ENCODE peak calls at places on chromosomes 16 and 17, in nine cellular contexts. One of them, this sample, is unnamed.

GRCh38 chr16:68860978-68861892 is 17.9 kb downstream of the TANGO6 start:
- DNase-seq in GM12865: no peak
- DNase-seq in AG04450: no peak
- DNase-seq in fibroblast of mammary gland: no peak
- DNase-seq in keratinocyte: no peak
- DNase-seq in CD8-positive, alpha-beta T cell: no peak
- DNase-seq in mucosa of descending colon: no peak
- DNase-seq in left ventricle myocardium inferior: no peak
- DNase-seq in NB4: no peak
- DNase-seq in this sample: no peak

GRCh38 chr16:66846831-66847230 is 2.6 kb downstream of the CA7 start:
- DNase-seq in GM12865: no peak
- DNase-seq in AG04450: no peak
- DNase-seq in fibroblast of mammary gland: no peak
- DNase-seq in keratinocyte: no peak
- DNase-seq in CD8-positive, alpha-beta T cell: no peak
- DNase-seq in mucosa of descending colon: no peak
- DNase-seq in left ventricle myocardium inferior: no peak
- DNase-seq in NB4: no peak
- DNase-seq in this sample: no peak

GRCh38 chr16:29007865-29008593 is 23.2 kb downstream of the LAT start:
- DNase-seq in GM12865: peak; percentile 65
- DNase-seq in AG04450: peak; percentile 50
- DNase-seq in fibroblast of mammary gland: peak; percentile 98
- DNase-seq in keratinocyte: no peak
- DNase-seq in CD8-positive, alpha-beta T cell: peak; percentile 57
- DNase-seq in mucosa of descending colon: no peak
- DNase-seq in left ventricle myocardium inferior: no peak
- DNase-seq in NB4: peak; percentile 65
- DNase-seq in this sample: no peak

GRCh38 chr16:11794447-11794846 is 2.6 kb downstream of the ZC3H7A start:
- DNase-seq in GM12865: no peak
- DNase-seq in AG04450: no peak
- DNase-seq in fibroblast of mammary gland: no peak
- DNase-seq in keratinocyte: no peak
- DNase-seq in CD8-positive, alpha-beta T cell: no peak
- DNase-seq in mucosa of descending colon: no peak
- DNase-seq in left ventricle myocardium inferior: no peak
- DNase-seq in NB4: no peak
- DNase-seq in this sample: no peak

GRCh38 chr16:13935408-13935807 is 15.5 kb downstream of the ERCC4 start:
- DNase-seq in GM12865: no peak
- DNase-seq in AG04450: no peak
- DNase-seq in fibroblast of mammary gland: no peak
- DNase-seq in keratinocyte: no peak
- DNase-seq in CD8-positive, alpha-beta T cell: no peak
- DNase-seq in mucosa of descending colon: no peak
- DNase-seq in left ventricle myocardium inferior: no peak
- DNase-seq in NB4: peak; percentile 11
- DNase-seq in this sample: no peak

GRCh38 chr16:89827383-89828198 is 684 bp upstream of the SPIRE2 start:
- DNase-seq in GM12865: no peak
- DNase-seq in AG04450: no peak
- DNase-seq in fibroblast of mammary gland: peak; percentile 59
- DNase-seq in keratinocyte: no peak
- DNase-seq in CD8-positive, alpha-beta T cell: no peak
- DNase-seq in mucosa of descending colon: peak; percentile 78
- DNase-seq in left ventricle myocardium inferior: peak; percentile 46
- DNase-seq in NB4: peak; percentile 59
- DNase-seq in this sample: no peak

GRCh38 chr16:7440886-7441400 is 108.3 kb downstream of the RBFOX1 start:
- DNase-seq in GM12865: no peak
- DNase-seq in AG04450: no peak
- DNase-seq in fibroblast of mammary gland: no peak
- DNase-seq in keratinocyte: no peak
- DNase-seq in CD8-positive, alpha-beta T cell: no peak
- DNase-seq in mucosa of descending colon: no peak
- DNase-seq in left ventricle myocardium inferior: no peak
- DNase-seq in NB4: no peak
- DNase-seq in this sample: no peak

GRCh38 chr17:40540448-40540847 is 24.8 kb downstream of the CCR7 start:
- DNase-seq in GM12865: no peak
- DNase-seq in AG04450: no peak
- DNase-seq in fibroblast of mammary gland: no peak
- DNase-seq in keratinocyte: no peak
- DNase-seq in CD8-positive, alpha-beta T cell: no peak
- DNase-seq in mucosa of descending colon: peak; percentile 29
- DNase-seq in left ventricle myocardium inferior: no peak
- DNase-seq in NB4: no peak
- DNase-seq in this sample: no peak

GRCh38 chr16:57256601-57257395 is 11.7 kb downstream of the ARL2BP start:
- DNase-seq in GM12865: no peak
- DNase-seq in AG04450: no peak
- DNase-seq in fibroblast of mammary gland: no peak
- DNase-seq in keratinocyte: no peak
- DNase-seq in CD8-positive, alpha-beta T cell: no peak
- DNase-seq in mucosa of descending colon: no peak
- DNase-seq in left ventricle myocardium inferior: no peak
- DNase-seq in NB4: no peak
- DNase-seq in this sample: no peak

GRCh38 chr17:42797067-42798007 is 1.2 kb downstream of the COA3 start:
- DNase-seq in GM12865: no peak
- DNase-seq in AG04450: no peak
- DNase-seq in fibroblast of mammary gland: no peak
- DNase-seq in keratinocyte: no peak
- DNase-seq in CD8-positive, alpha-beta T cell: no peak
- DNase-seq in mucosa of descending colon: no peak
- DNase-seq in left ventricle myocardium inferior: no peak
- DNase-seq in NB4: no peak
- DNase-seq in this sample: no peak

DNA sequence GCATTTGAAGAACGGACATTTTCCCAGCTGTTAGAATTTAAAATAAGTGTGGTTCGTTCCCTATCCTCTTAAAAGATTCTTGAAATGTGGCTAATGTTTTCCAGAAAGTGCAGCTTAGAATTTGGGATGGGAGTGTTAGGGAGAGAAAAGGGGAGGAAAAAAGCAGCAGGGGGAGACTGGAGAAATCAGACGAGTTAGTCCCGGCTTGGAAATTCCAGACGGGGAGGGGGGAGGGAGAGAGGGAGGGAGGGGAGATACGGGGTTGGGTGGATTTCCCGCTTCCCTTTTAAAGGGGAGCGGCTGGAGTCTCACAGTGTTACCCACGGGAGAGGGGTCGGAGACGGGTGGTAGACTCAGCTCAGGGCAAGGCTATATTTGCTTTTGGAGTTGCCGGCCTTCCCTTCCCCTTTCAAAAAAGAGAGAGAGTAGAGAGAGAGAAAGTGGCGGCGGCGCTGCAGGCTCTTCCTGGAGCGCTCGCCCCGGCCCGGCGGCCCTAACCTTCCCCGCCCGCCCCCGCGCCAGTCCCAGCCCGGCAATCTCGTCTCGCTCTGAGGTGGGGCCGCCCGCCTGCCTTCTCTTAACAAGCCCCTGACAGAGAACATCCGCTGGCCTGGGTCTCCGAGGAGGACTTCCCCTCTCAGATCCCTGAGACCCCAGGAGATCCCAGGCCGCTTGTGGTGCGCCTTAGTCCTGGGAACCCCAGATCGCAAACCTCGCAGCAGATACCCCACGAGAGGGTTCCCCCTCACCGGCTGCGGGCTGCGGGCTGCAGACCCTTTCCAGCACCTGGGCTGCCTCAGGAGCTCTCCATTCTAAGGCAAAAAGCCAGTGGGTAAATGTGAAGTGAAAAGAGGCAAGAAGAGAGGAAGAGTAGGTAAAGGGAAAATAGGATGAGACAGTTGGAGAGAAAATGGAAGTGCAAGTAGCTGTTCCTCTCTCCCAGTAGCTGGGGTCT is 6.6 kb downstream of the IGF2BP1 start:
- DNase-seq in GM12865: no peak
- DNase-seq in AG04450: no peak
- DNase-seq in fibroblast of mammary gland: no peak
- DNase-seq in keratinocyte: no peak
- DNase-seq in CD8-positive, alpha-beta T cell: no peak
- DNase-seq in mucosa of descending colon: no peak
- DNase-seq in left ventricle myocardium inferior: no peak
- DNase-seq in NB4: no peak
- DNase-seq in this sample: no peak
- H3K4me3 ChIP-seq in GM12865: no peak overlapping the region
- H3K4me3 ChIP-seq in AG04450: peak overlapping the region; percentile 64
- H3K4me3 ChIP-seq in fibroblast of mammary gland: no peak overlapping the region
- H3K4me3 ChIP-seq in keratinocyte: no peak overlapping the region
- H3K4me3 ChIP-seq in CD8-positive, alpha-beta T cell: no peak overlapping the region
- H3K4me3 ChIP-seq in mucosa of descending colon: no peak overlapping the region
- H3K4me3 ChIP-seq in left ventricle myocardium inferior: no peak overlapping the region
- H3K4me3 ChIP-seq in NB4: no peak overlapping the region
- H3K4me3 ChIP-seq in this sample: no peak overlapping the region

DNA sequence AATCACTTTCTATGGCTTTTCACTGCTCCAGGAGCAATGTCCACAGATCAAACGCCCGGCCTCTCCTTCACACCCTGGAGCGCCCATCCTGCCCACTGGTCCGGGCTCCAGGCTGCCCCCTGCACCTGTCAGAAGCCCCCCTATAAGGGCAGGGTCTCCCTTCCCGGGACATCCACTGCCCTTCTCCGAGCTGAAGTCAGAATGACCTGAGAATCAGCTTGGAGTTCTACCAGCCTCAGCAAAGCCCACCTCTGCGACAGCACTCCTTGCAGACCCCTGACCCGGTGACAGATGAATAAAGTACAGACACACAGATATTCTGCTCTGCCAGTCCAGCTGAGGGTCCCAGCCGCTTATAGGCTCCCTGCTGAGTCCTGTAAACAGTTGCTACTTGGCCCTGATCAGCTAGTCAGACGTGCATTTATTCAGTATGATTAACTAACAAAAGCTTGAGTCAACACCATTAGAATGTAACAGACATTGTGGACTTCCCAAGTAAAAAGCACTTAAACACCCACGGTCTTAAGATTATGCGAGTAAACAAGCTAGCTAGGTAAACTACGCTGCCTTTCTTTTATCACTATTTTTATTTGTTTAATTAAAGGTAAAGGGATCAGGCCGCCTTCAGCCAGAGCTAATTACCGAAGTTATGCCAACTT is 4.8 kb downstream of the SLC7A5 start:
- DNase-seq in GM12865: no peak
- DNase-seq in AG04450: no peak
- DNase-seq in fibroblast of mammary gland: peak; percentile 49
- DNase-seq in keratinocyte: no peak
- DNase-seq in CD8-positive, alpha-beta T cell: no peak
- DNase-seq in mucosa of descending colon: no peak
- DNase-seq in left ventricle myocardium inferior: no peak
- DNase-seq in NB4: no peak
- DNase-seq in this sample: no peak
- H3K4me3 ChIP-seq in GM12865: no peak overlapping the region
- H3K4me3 ChIP-seq in AG04450: no peak overlapping the region
- H3K4me3 ChIP-seq in fibroblast of mammary gland: no peak overlapping the region
- H3K4me3 ChIP-seq in keratinocyte: peak overlapping the region; percentile 46
- H3K4me3 ChIP-seq in CD8-positive, alpha-beta T cell: no peak overlapping the region
- H3K4me3 ChIP-seq in mucosa of descending colon: no peak overlapping the region
- H3K4me3 ChIP-seq in left ventricle myocardium inferior: no peak overlapping the region
- H3K4me3 ChIP-seq in NB4: peak overlapping the region; percentile 77
- H3K4me3 ChIP-seq in this sample: no peak overlapping the region

GRCh38 chr16:84548971-84549844 is 44.7 kb upstream of the MEAK7 start:
- DNase-seq in GM12865: no peak
- DNase-seq in AG04450: no peak
- DNase-seq in fibroblast of mammary gland: no peak
- DNase-seq in keratinocyte: no peak
- DNase-seq in CD8-positive, alpha-beta T cell: peak; percentile 36
- DNase-seq in mucosa of descending colon: peak; percentile 35
- DNase-seq in left ventricle myocardium inferior: no peak
- DNase-seq in NB4: peak; percentile 75
- DNase-seq in this sample: no peak

GRCh38 chr16:84545114-84545737 is 40.8 kb upstream of the MEAK7 start:
- DNase-seq in GM12865: no peak
- DNase-seq in AG04450: no peak
- DNase-seq in fibroblast of mammary gland: no peak
- DNase-seq in keratinocyte: no peak
- DNase-seq in CD8-positive, alpha-beta T cell: no peak
- DNase-seq in mucosa of descending colon: peak; percentile 16
- DNase-seq in left ventricle myocardium inferior: no peak
- DNase-seq in NB4: no peak
- DNase-seq in this sample: no peak

GRCh38 chr16:84547539-84548058 is 43.1 kb upstream of the MEAK7 start:
- DNase-seq in GM12865: no peak
- DNase-seq in AG04450: no peak
- DNase-seq in fibroblast of mammary gland: no peak
- DNase-seq in keratinocyte: no peak
- DNase-seq in CD8-positive, alpha-beta T cell: no peak
- DNase-seq in mucosa of descending colon: peak; percentile 16
- DNase-seq in left ventricle myocardium inferior: no peak
- DNase-seq in NB4: peak; percentile 29
- DNase-seq in this sample: no peak

GRCh38 chr16:84548508-84548907 is 44.0 kb upstream of the MEAK7 start:
- DNase-seq in GM12865: no peak
- DNase-seq in AG04450: no peak
- DNase-seq in fibroblast of mammary gland: no peak
- DNase-seq in keratinocyte: no peak
- DNase-seq in CD8-positive, alpha-beta T cell: no peak
- DNase-seq in mucosa of descending colon: no peak
- DNase-seq in left ventricle myocardium inferior: no peak
- DNase-seq in NB4: no peak
- DNase-seq in this sample: no peak

GRCh38 chr16:84546669-84547538 is 42.4 kb upstream of the MEAK7 start:
- DNase-seq in GM12865: no peak
- DNase-seq in AG04450: no peak
- DNase-seq in fibroblast of mammary gland: no peak
- DNase-seq in keratinocyte: no peak
- DNase-seq in CD8-positive, alpha-beta T cell: no peak
- DNase-seq in mucosa of descending colon: peak; percentile 20
- DNase-seq in left ventricle myocardium inferior: no peak
- DNase-seq in NB4: no peak
- DNase-seq in this sample: no peak
- H3K4me3 ChIP-seq in GM12865: no peak overlapping the region
- H3K4me3 ChIP-seq in AG04450: no peak overlapping the region
- H3K4me3 ChIP-seq in fibroblast of mammary gland: no peak overlapping the region
- H3K4me3 ChIP-seq in keratinocyte: no peak overlapping the region
- H3K4me3 ChIP-seq in CD8-positive, alpha-beta T cell: no peak overlapping the region
- H3K4me3 ChIP-seq in mucosa of descending colon: no peak overlapping the region
- H3K4me3 ChIP-seq in left ventricle myocardium inferior: no peak overlapping the region
- H3K4me3 ChIP-seq in NB4: no peak overlapping the region
- H3K4me3 ChIP-seq in this sample: no peak overlapping the region

GRCh38 chr17:1067282-1067956 is 70.5 kb downstream of the TIMM22 start:
- DNase-seq in GM12865: no peak
- DNase-seq in AG04450: no peak
- DNase-seq in fibroblast of mammary gland: peak; percentile 72
- DNase-seq in keratinocyte: no peak
- DNase-seq in CD8-positive, alpha-beta T cell: no peak
- DNase-seq in mucosa of descending colon: peak; percentile 10
- DNase-seq in left ventricle myocardium inferior: peak; percentile 40
- DNase-seq in NB4: no peak
- DNase-seq in this sample: no peak
- H3K4me3 ChIP-seq in GM12865: no peak overlapping the region
- H3K4me3 ChIP-seq in AG04450: no peak overlapping the region
- H3K4me3 ChIP-seq in fibroblast of mammary gland: no peak overlapping the region
- H3K4me3 ChIP-seq in keratinocyte: no peak overlapping the region
- H3K4me3 ChIP-seq in CD8-positive, alpha-beta T cell: no peak overlapping the region
- H3K4me3 ChIP-seq in mucosa of descending colon: no peak overlapping the region
- H3K4me3 ChIP-seq in left ventricle myocardium inferior: no peak overlapping the region
- H3K4me3 ChIP-seq in NB4: no peak overlapping the region
- H3K4me3 ChIP-seq in this sample: no peak overlapping the region

This sample was measured in MM.1S.